ENCODE peak calls at places on chromosome 18, in seven cellular contexts. C, T, F, W, S, Z and Q are unnamed samples.

GRCh38 chr18:28115149-28115550 is 61.8 kb downstream of the CDH2 start:
- DNase-seq in T (no peak), S (no peak), F (peak; percentile 86), W (no peak), C (no peak), Z (peak; percentile 95), Q (peak; percentile 55)

GRCh38 chr18:28766027-28766426 is 589.1 kb upstream of the CDH2 start:
- DNase-seq in T (no peak), F (no peak), S (no peak), C (no peak), W (no peak), Z (no peak), Q (no peak)

GRCh38 chr18:37403100-37403781 is 162.4 kb downstream of the CELF4 start:
- DNase-seq in C (no peak), S (no peak), Z (peak; percentile 23), T (no peak), F (no peak), W (no peak), Q (peak; percentile 20)

GRCh38 chr18:3520230-3521085 is 70.5 kb downstream of the TGIF1 start:
- DNase-seq in Z (no peak), S (no peak), W (no peak), T (no peak), F (no peak), C (no peak), Q (no peak)

GRCh38 chr18:56326386-56327072 is 311.9 kb downstream of the TXNL1 start:
- DNase-seq in W (no peak), C (no peak), F (no peak), T (no peak), S (no peak), Z (no peak), Q (no peak)

GRCh38 chr18:60452424-60452823 is 79.8 kb upstream of the MC4R start:
- DNase-seq in T (no peak), W (no peak), C (no peak), S (no peak), F (peak; percentile 45), Z (peak; percentile 73), Q (peak; percentile 40)

GRCh38 chr18:77423468-77423867 is 173.8 kb downstream of the GALR1 start:
- DNase-seq in Z (no peak), S (no peak), C (no peak), T (no peak), W (no peak), F (no peak), Q (no peak)

GRCh38 chr18:501406-501714 is 859 bp upstream of the COLEC12 start:
- DNase-seq in T (no peak), Z (no peak), F (no peak), C (no peak), S (no peak), W (no peak), Q (no peak)

GRCh38 chr18:62721837-62722795 is 6.8 kb downstream of the PHLPP1 start:
- DNase-seq in W (no peak), T (no peak), C (no peak), F (no peak), Z (peak; percentile 52), S (no peak), Q (no peak)

GRCh38 chr18:50092250-50092780 is 102.6 kb downstream of the MYO5B start:
- DNase-seq in C (no peak), W (no peak), F (no peak), T (no peak), Z (no peak), S (no peak), Q (no peak)

GRCh38 chr18:5475252-5475651 is 68.5 kb downstream of the EPB41L3 start:
- DNase-seq in Z (no peak), C (no peak), F (no peak), S (no peak), T (no peak), W (no peak), Q (no peak)

GRCh38 chr18:68925268-68925667 is 127.4 kb downstream of the CCDC102B start:
- DNase-seq in C (no peak), Z (peak; percentile 1), W (no peak), S (no peak), F (no peak), T (no peak), Q (peak; percentile 33)

GRCh38 chr18:74019864-74020263 is 127.8 kb downstream of the FBXO15 start:
- DNase-seq in F (no peak), Z (no peak), S (no peak), C (no peak), W (no peak), T (no peak), Q (peak; percentile 19)

GRCh38 chr18:13223341-13224148 is 5.0 kb downstream of the LDLRAD4 start:
- DNase-seq in T (no peak), F (no peak), W (no peak), Z (no peak), S (no peak), C (no peak), Q (no peak)

GRCh38 chr18:58005885-58006523 is 38.0 kb upstream of the NEDD4L start:
- DNase-seq in S (no peak), T (no peak), C (no peak), F (peak; percentile 20), W (no peak), Z (peak; percentile 61), Q (peak; percentile 82)
- TF ChIP-seq CTCF in S (no peak), T (no peak), C (no peak), F (no peak), W (no peak), Z (no peak), Q (no peak)

GRCh38 chr18:79637921-79638855 is 41.4 kb upstream of the CTDP1 start:
- DNase-seq in S (no peak), F (no peak), C (no peak), Z (no peak), W (no peak), T (no peak), Q (no peak)
- H3K4me3 ChIP-seq in S (no peak overlapping the region), F (no peak overlapping the region), C (no peak overlapping the region), Z (no peak overlapping the region), W (no peak overlapping the region), T (no peak overlapping the region), Q (no peak overlapping the region)

DNA sequence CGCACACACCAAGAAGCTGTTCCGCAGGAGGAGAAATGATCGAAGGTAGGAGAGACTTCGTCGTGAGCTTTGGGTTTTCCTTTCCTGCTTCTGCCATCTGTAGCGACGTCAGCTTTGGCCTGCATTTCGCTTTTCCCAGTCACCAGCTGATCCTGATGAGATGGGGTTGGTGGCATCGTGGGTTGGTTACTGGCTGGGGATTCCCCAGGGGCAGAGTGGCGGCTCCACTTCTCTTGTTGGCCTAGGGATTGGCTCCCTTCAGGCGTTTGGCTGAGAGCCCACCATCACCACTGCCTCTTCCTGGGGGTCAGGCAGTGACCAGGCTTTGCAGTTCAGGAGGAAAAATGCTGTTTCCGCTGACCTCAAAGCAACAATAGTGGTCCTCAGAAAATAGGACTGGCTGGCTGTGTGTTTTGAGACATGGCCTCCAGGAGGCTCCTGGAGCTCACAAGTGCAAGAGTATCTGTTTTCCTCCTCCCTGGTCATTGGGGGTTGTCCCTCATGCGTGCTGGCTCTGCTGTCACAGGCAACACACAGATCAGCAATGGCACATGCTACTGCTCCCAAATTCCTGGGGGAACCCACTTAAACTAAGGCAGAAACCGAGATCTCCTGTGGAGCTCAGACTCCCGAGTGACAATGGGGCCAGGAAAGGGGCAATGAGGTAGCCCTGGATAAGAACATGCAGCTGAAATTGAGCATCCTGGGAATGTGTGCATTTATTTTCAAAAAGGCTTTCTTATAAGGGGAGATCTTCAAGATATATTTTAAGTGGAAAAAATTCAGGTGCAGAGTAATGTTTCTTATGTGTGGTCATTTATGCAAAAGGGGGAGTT is 173.0 kb downstream of the CTIF start:
- DNase-seq in T (no peak), F (peak; percentile 34), Z (peak; percentile 60), W (no peak), S (no peak), C (no peak), Q (peak; percentile 25)
- TF ChIP-seq CTCF in T (peak; percentile 63), F (peak; percentile 74), Z (peak; percentile 68), W (peak; percentile 28), S (peak; percentile 71), C (peak; percentile 18), Q (peak; percentile 53)

GRCh38 chr18:65659312-65659711 is 91.5 kb upstream of the CDH7 start:
- DNase-seq in T (no peak), C (no peak), W (no peak), F (no peak), S (no peak), Z (no peak), Q (no peak)
- H3K4me3 ChIP-seq in T (no peak overlapping the region), C (no peak overlapping the region), W (no peak overlapping the region), F (no peak overlapping the region), S (no peak overlapping the region), Z (no peak overlapping the region), Q (no peak overlapping the region)